ENCODE peak calls at places on chromosomes 11 and 22, in nine cellular contexts. F is HTR-8/SVneo; U is colonic mucosa; E is hypothalamus; X is iPS-NIHi11; N is AML-193; Y is NCI-H2081; P is brain microvascular endothelial cell; L is effector memory CD4-positive, alpha-beta T cell. G is an unnamed sample.
A peak's percentile ranks its signal among the peaks of the same experiment; 100 is the strongest.

GRCh38 chr22:37472418-37473006 is 13.7 kb downstream of the MFNG start:
- DNase-seq in F (peak; percentile 41), Y (no peak), L (no peak), P (no peak), N (no peak), U (peak; percentile 53), X (peak; percentile 91), E (no peak), G (no peak)

GRCh38 chr11:113048820-113049555 is 87.8 kb downstream of the NCAM1 start:
- DNase-seq in L (no peak), U (no peak), X (no peak), P (no peak), F (no peak), N (no peak), E (no peak), Y (no peak), G (no peak)

GRCh38 chr11:5620606-5621521 is 3.9 kb upstream of the TRIM34 start:
- DNase-seq in X (no peak), U (peak; percentile 52), F (peak; percentile 46), Y (no peak), E (no peak), N (no peak), L (no peak), P (peak; percentile 90), G (no peak)

GRCh38 chr11:130423541-130424155 is 4.8 kb downstream of the ADAMTS8 start:
- DNase-seq in X (no peak), L (no peak), F (no peak), P (no peak), E (no peak), N (no peak), Y (no peak), U (no peak), G (no peak)

GRCh38 chr11:43071338-43071737 is 240.5 kb upstream of the API5 start:
- DNase-seq in X (no peak), U (peak; percentile 42), L (no peak), F (no peak), P (no peak), E (no peak), Y (no peak), N (no peak), G (no peak)

GRCh38 chr11:66042227-66043007 is 6.5 kb downstream of the GAL3ST3 start:
- DNase-seq in X (no peak), E (no peak), Y (no peak), N (no peak), L (no peak), U (no peak), F (no peak), P (no peak), G (no peak)

GRCh38 chr22:27011717-27012116 is 354.3 kb downstream of the MIAT start:
- DNase-seq in Y (no peak), E (no peak), F (no peak), U (no peak), X (no peak), P (no peak), N (no peak), L (no peak), G (no peak)

GRCh38 chr11:100550910-100551309 is 136.2 kb upstream of the ARHGAP42 start:
- DNase-seq in F (no peak), Y (peak; percentile 97), N (no peak), E (peak; percentile 1), P (no peak), L (no peak), X (no peak), U (no peak), G (no peak)

GRCh38 chr11:110715541-110715940 is 3.3 kb upstream of the ARHGAP20 start:
- DNase-seq in E (no peak), N (no peak), X (no peak), P (no peak), F (no peak), L (no peak), Y (no peak), U (no peak), G (no peak)

GRCh38 chr22:34116126-34116525 is 195.8 kb upstream of the LARGE1 start:
- DNase-seq in P (no peak), U (no peak), F (no peak), X (no peak), N (no peak), E (no peak), Y (no peak), L (no peak), G (no peak)

GRCh38 chr11:102115557-102115956 is 5.3 kb downstream of the YAP1 start:
- DNase-seq in X (peak; percentile 59), L (no peak), U (peak; percentile 42), F (no peak), N (no peak), E (no peak), Y (no peak), P (peak; percentile 65), G (no peak)

GRCh38 chr11:69913591-69914285 is 94.5 kb upstream of the FGF3 start:
- DNase-seq in E (no peak), F (no peak), Y (no peak), P (no peak), L (no peak), U (no peak), N (no peak), X (no peak), G (no peak)